ENCODE peak calls at places on chromosomes 13 and 19, in six cellular contexts. A is sciatic nerve, O is endodermal cell, W is mucosa of descending colon, X is nucleus accumbens, C is MCF 10A. S is an unnamed sample.

GRCh38 chr13:38045278-38046048 is 175.9 kb upstream of the TRPC4 start:
- DNase-seq in A (no peak), W (no peak), X (no peak), O (peak), C (peak), S (no peak)

GRCh38 chr19:18488838-18489626 is 32.8 kb downstream of the ELL start:
- DNase-seq in O (peak), A (no peak), C (peak), W (no peak), X (peak), S (peak)

GRCh38 chr13:60267498-60268202 is 103.9 kb upstream of the DIAPH3 start:
- DNase-seq in C (peak), W (no peak), X (no peak), O (peak), A (no peak), S (no peak)

GRCh38 chr13:102598061-102598460 is 1.3 kb downstream of the TPP2 start:
- DNase-seq in C (peak), A (no peak), W (no peak), X (no peak), O (no peak), S (no peak)

GRCh38 chr13:33228645-33229445 is 56.7 kb downstream of the STARD13 start:
- DNase-seq in W (no peak), C (peak), A (no peak), O (peak), X (no peak), S (no peak)

GRCh38 chr19:29873024-29873800 is 61.4 kb downstream of the CCNE1 start:
- DNase-seq in O (peak), W (no peak), X (peak), C (peak), A (peak), S (peak)

GRCh38 chr19:53730391-53730790 is 93.7 kb downstream of the NLRP12 start:
- DNase-seq in O (no peak), C (no peak), X (no peak), W (no peak), A (no peak), S (no peak)

GRCh38 chr19:35031072-35031881 is 1.0 kb downstream of the SCN1B start:
- DNase-seq in W (no peak), O (peak), C (no peak), A (no peak), X (peak), S (no peak)

GRCh38 chr13:20264271-20265018 is 32.3 kb upstream of the GJB6 start:
- DNase-seq in X (no peak), O (no peak), C (no peak), W (no peak), A (no peak), S (no peak)

S was measured in spleen.